ENCODE peak calls at places on chromosomes 3 and 15, in six cellular contexts. T, A, L, Y, J and Q are unnamed samples.
A peak's percentile ranks its signal among the peaks of the same experiment; 100 is the strongest.

GRCh38 chr3:51686512-51687215 is 15.6 kb downstream of the TEX264 start:
- DNase-seq in Y (no peak), A (no peak), J (no peak), T (no peak), L (peak; percentile 29), Q (no peak)

GRCh38 chr3:44782891-44783290 is 21.3 kb downstream of the KIF15 start:
- DNase-seq in Y (no peak), L (no peak), A (no peak), J (no peak), T (no peak), Q (no peak)

GRCh38 chr3:136535906-136536305 is 216.3 kb downstream of the STAG1 start:
- DNase-seq in J (no peak), T (peak; percentile 19), L (no peak), A (no peak), Y (no peak), Q (no peak)

GRCh38 chr15:73985101-73985873 is 6.8 kb downstream of the STOML1 start:
- DNase-seq in T (peak; percentile 56), A (no peak), L (no peak), J (no peak), Y (no peak), Q (no peak)

GRCh38 chr15:42650208-42651066 is 75.0 kb downstream of the STARD9 start:
- DNase-seq in Y (no peak), L (peak; percentile 77), T (peak; percentile 85), A (peak; percentile 36), J (peak; percentile 62), Q (peak; percentile 32)

GRCh38 chr3:44988073-44988472 is 12.0 kb downstream of the EXOSC7 start:
- DNase-seq in T (peak; percentile 17), A (no peak), Y (no peak), L (no peak), J (no peak), Q (no peak)

GRCh38 chr3:100158877-100159563 is 44.7 kb upstream of the FILIP1L start:
- DNase-seq in Y (no peak), T (peak; percentile 16), A (no peak), J (no peak), L (peak; percentile 43), Q (no peak)

GRCh38 chr3:134004841-134005240 is 24.9 kb downstream of the SLCO2A1 start:
- DNase-seq in T (no peak), Y (no peak), J (no peak), A (no peak), L (no peak), Q (no peak)

GRCh38 chr3:43894176-43895049 is 203.7 kb downstream of the ABHD5 start:
- DNase-seq in Y (no peak), A (peak; percentile 77), T (peak; percentile 75), J (peak; percentile 84), L (peak; percentile 14), Q (no peak)

GRCh38 chr3:175743733-175744400 is 884.7 kb downstream of the NAALADL2 start:
- DNase-seq in Y (no peak), J (no peak), L (no peak), A (no peak), T (peak; percentile 28), Q (peak; percentile 56)

GRCh38 chr3:12138044-12138443 is 20.7 kb downstream of the TIMP4 start:
- DNase-seq in A (peak; percentile 18), L (peak; percentile 25), T (peak; percentile 54), Y (no peak), J (no peak), Q (no peak)

GRCh38 chr15:64813075-64813474 is 12.4 kb downstream of the PIF1 start:
- DNase-seq in J (no peak), Y (no peak), T (peak; percentile 64), A (no peak), L (peak; percentile 69), Q (no peak)

GRCh38 chr15:60379466-60380274 is 18.1 kb downstream of the ANXA2 start:
- DNase-seq in Y (no peak), J (no peak), L (no peak), A (no peak), T (peak; percentile 92), Q (peak; percentile 86)

GRCh38 chr3:101281616-101282015 is 38.8 kb downstream of the IMPG2 start:
- DNase-seq in A (no peak), T (no peak), J (no peak), L (no peak), Y (no peak), Q (no peak)

GRCh38 chr3:134708025-134708597 is 57.3 kb upstream of the KY start:
- DNase-seq in L (no peak), A (no peak), Y (no peak), T (no peak), J (no peak), Q (no peak)

GRCh38 chr15:25933456-25934158 is 70.5 kb upstream of the ATP10A start:
- DNase-seq in Y (peak; percentile 69), L (peak; percentile 72), J (peak; percentile 48), A (peak; percentile 51), T (peak; percentile 86), Q (peak; percentile 54)

GRCh38 chr15:42891569-42891968 is 29.0 kb downstream of the TTBK2 start:
- DNase-seq in A (no peak), T (peak; percentile 13), L (no peak), Y (no peak), J (no peak), Q (no peak)

GRCh38 chr15:28260722-28261121 is 61.3 kb downstream of the HERC2 start:
- DNase-seq in L (no peak), T (no peak), J (no peak), Y (no peak), A (no peak), Q (no peak)

GRCh38 chr3:38990621-38991020 is 61.1 kb downstream of the SCN11A start:
- DNase-seq in Y (no peak), T (no peak), J (no peak), A (no peak), L (no peak), Q (no peak)

GRCh38 chr15:66115568-66116206 is 137.9 kb downstream of the MEGF11 start:
- DNase-seq in A (no peak), T (no peak), Y (no peak), J (no peak), L (no peak), Q (no peak)

GRCh38 chr3:74302959-74303358 is 311.5 kb downstream of the CNTN3 start:
- DNase-seq in L (no peak), T (no peak), Y (no peak), A (no peak), J (no peak), Q (no peak)

DNA sequence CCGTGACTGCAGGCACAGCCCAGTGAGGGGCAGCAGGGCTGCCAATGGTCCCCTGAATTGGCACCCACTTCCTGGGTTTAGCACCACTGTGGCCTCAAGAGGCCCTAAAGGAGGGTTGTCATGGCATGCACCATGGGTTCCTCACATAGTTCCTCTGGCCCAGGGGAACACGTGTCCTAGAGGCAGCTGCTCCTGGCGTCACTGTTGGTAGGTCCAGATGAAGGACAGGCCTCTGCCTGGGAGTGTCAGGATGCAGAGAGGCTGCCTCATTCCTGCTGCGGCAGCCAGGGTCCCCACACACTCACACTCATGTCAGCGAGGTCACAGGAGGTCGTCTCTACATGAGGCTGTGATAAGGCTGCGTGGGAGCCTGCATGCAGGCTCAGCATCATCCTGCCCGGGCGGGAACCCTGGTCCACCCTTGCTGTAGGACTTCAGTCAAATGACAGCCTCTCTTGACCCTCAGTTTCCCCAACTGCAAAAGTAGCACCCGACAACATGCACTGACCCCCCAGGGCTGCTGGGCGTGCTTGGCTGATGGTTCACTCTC is 26.1 kb upstream of the SFMBT1 start:
- DNase-seq in J (no peak), T (no peak), A (no peak), Y (peak; percentile 10), L (no peak), Q (no peak)
- H3K4me3 ChIP-seq in J (no peak overlapping the region), T (no peak overlapping the region), A (no peak overlapping the region), Y (peak overlapping the region; percentile 62), L (no peak overlapping the region), Q (no peak overlapping the region)

GRCh38 chr3:186976802-186977201 is 46.5 kb downstream of the ST6GAL1 start:
- DNase-seq in A (no peak), Y (no peak), L (no peak), J (no peak), T (no peak), Q (no peak)
- H3K36me3 ChIP-seq in A (peaks cover 10% of the 10 kb centered on the region), Y (no peaks in the 10 kb centered on the region), L (no peaks in the 10 kb centered on the region), J (no peaks in the 10 kb centered on the region), T (no peaks in the 10 kb centered on the region), Q (no peaks in the 10 kb centered on the region)

GRCh38 chr3:42489116-42489936 is 13.1 kb upstream of the VIPR1 start:
- DNase-seq in A (no peak), L (no peak), Y (no peak), J (no peak), T (no peak), Q (no peak)

GRCh38 chr3:42489937-42490227 is 12.6 kb upstream of the VIPR1 start:
- DNase-seq in A (no peak), J (no peak), T (no peak), Y (peak; percentile 31), L (no peak), Q (no peak)

GRCh38 chr3:42490243-42490642 is 12.2 kb upstream of the VIPR1 start:
- DNase-seq in L (peak; percentile 36), A (no peak), T (no peak), J (no peak), Y (peak; percentile 92), Q (peak; percentile 18)

GRCh38 chr3:42486814-42487569 is 15.5 kb upstream of the VIPR1 start:
- DNase-seq in L (no peak), J (no peak), A (no peak), T (no peak), Y (no peak), Q (no peak)

GRCh38 chr3:42488687-42489086 is 13.8 kb upstream of the VIPR1 start:
- DNase-seq in T (no peak), J (no peak), Y (no peak), L (no peak), A (no peak), Q (no peak)
- H3K4me3 ChIP-seq in T (no peak overlapping the region), J (no peak overlapping the region), Y (no peak overlapping the region), L (no peak overlapping the region), A (no peak overlapping the region), Q (no peak overlapping the region)

GRCh38 chr3:69368129-69368741 is 17.7 kb downstream of the FRMD4B start:
- DNase-seq in L (no peak), J (no peak), A (no peak), Y (no peak), T (no peak), Q (peak; percentile 19)
- H3K36me3 ChIP-seq in L (no peaks in the 10 kb centered on the region), J (no peaks in the 10 kb centered on the region), A (no peaks in the 10 kb centered on the region), Y (no peaks in the 10 kb centered on the region), T (no peaks in the 10 kb centered on the region), Q (no peaks in the 10 kb centered on the region)

DNA sequence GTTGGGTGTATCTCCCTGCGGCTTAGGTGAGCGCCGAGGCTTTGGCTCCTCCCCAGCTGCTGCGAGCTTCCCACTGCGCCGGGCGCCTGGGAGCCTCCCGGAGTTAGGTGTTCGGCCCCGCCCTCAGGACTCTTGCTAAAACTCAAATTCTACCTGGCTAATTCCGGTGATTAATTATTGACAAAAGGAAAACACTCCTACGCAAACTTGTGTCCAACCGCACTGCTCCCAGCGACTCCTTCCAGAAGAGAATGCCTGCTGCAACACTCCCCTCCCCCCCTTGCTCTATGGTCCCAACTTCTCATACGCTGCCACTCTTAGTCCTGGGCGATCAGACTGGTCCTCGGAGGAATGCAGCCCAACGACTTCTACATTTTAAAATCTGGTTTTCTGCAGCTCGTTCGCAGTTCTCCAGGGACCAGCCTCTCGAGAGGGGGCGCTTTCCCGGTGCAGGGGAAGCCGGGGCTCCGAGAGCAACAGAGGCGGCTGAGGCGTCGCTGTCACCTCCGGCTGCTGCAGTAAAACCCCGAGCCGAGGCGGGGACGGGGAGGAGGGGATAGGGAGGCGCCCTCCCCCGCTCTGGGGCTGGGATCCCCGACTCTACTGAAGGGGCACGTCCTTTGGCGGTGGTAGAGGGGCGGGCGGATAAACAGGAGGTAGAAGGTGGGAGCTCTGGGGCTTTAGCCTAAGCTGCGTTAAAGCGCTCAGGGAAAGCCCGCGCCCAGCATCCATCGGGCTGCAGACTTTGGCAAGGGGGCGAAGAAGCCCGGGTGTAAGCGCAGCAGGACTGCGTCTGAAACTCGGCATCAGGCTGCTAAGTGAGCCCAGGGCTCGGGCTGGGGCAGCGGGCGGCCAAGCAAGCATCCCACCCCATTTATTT is at the start of gene SPTSSB:
- DNase-seq in Y (no peak), L (peak; percentile 11), A (peak; percentile 63), T (peak; percentile 22), J (peak; percentile 9), Q (peak; percentile 25)
- H3K4me3 ChIP-seq in Y (peak within 1 kb of the TSS; percentile 41), L (peak within 1 kb of the TSS; percentile 26), A (peak within 1 kb of the TSS; percentile 79), T (peak within 1 kb of the TSS; percentile 58), J (peak within 1 kb of the TSS; percentile 39), Q (peak within 1 kb of the TSS; percentile 43)